ENCODE peak calls at places on chromosomes 13 and 19, in five cellular contexts. K, T, J, E and V are unnamed samples.

GRCh38 chr13:66634384-66634783 is 595.8 kb downstream of the PCDH9 start:
- DNase-seq in K (no peak), T (no peak), J (no peak), E (peak), V (no peak)

GRCh38 chr13:50219743-50220142 is 204.5 kb downstream of the KCNRG start:
- DNase-seq in K (no peak), T (no peak), J (no peak), E (no peak), V (no peak)

GRCh38 chr19:16327501-16327900 is 2.9 kb downstream of the KLF2 start:
- DNase-seq in K (no peak), T (no peak), J (no peak), E (no peak), V (no peak)

GRCh38 chr19:16461630-16462051 is 10.1 kb downstream of the EPS15L1 start:
- DNase-seq in K (no peak), T (no peak), J (no peak), E (no peak), V (no peak)

GRCh38 chr19:17739121-17739875 is 12.0 kb upstream of the FCHO1 start:
- DNase-seq in K (no peak), T (no peak), J (no peak), E (no peak), V (no peak)

GRCh38 chr19:1123885-1124677 is 20.3 kb downstream of the GPX4 start:
- DNase-seq in K (no peak), T (no peak), J (no peak), E (no peak), V (no peak)

GRCh38 chr19:9171393-9171991 is 7.3 kb upstream of the OR7D2 start:
- DNase-seq in K (peak), T (no peak), J (no peak), E (peak), V (no peak)

GRCh38 chr19:30447276-30447870 is 75.2 kb downstream of the ZNF536 start:
- DNase-seq in K (no peak), T (no peak), J (peak), E (peak), V (no peak)

GRCh38 chr13:40776681-40777165 is 5.7 kb upstream of the MRPS31 start:
- DNase-seq in K (no peak), T (no peak), J (no peak), E (no peak), V (no peak)

GRCh38 chr19:20513179-20513934 is 52.2 kb downstream of the ZNF737 start:
- DNase-seq in K (no peak), T (no peak), J (no peak), E (no peak), V (no peak)

GRCh38 chr13:110407021-110407420 is 99.9 kb downstream of the COL4A2 start:
- DNase-seq in K (no peak), T (no peak), J (no peak), E (no peak), V (no peak)

GRCh38 chr13:114118763-114119123 is 13.7 kb downstream of the RASA3 start:
- DNase-seq in K (no peak), T (no peak), J (no peak), E (no peak), V (no peak)

GRCh38 chr19:21604941-21605548 is 99.6 kb downstream of the ZNF429 start:
- DNase-seq in K (no peak), T (no peak), J (no peak), E (no peak), V (no peak)

GRCh38 chr13:46172531-46172991 is 9.4 kb downstream of the LCP1 start:
- DNase-seq in K (no peak), T (no peak), J (no peak), E (no peak), V (no peak)

GRCh38 chr13:40275636-40276035 is 390.8 kb downstream of the FOXO1 start:
- DNase-seq in K (no peak), T (no peak), J (no peak), E (peak), V (no peak)

GRCh38 chr13:58254961-58255360 is 623.4 kb downstream of the PCDH17 start:
- DNase-seq in K (no peak), T (no peak), J (no peak), E (no peak), V (no peak)

GRCh38 chr19:31154021-31154420 is 195.2 kb downstream of the TSHZ3 start:
- DNase-seq in K (no peak), T (no peak), J (no peak), E (peak), V (no peak)

GRCh38 chr19:19074172-19074905 is 10.5 kb downstream of the SLC25A42 start:
- DNase-seq in K (no peak), T (no peak), J (no peak), E (no peak), V (no peak)

GRCh38 chr19:55486043-55486970 is 1.3 kb downstream of the NAT14 start:
- DNase-seq in K (no peak), T (peak), J (no peak), E (no peak), V (no peak)

GRCh38 chr13:30255696-30256095 is 51.7 kb downstream of the KATNAL1 start:
- DNase-seq in K (no peak), T (no peak), J (no peak), E (no peak), V (no peak)

GRCh38 chr13:93561553-93561952 is 334.9 kb downstream of the GPC6 start:
- DNase-seq in K (no peak), T (no peak), J (no peak), E (no peak), V (no peak)

GRCh38 chr19:6220385-6221191 is 59.2 kb downstream of the MLLT1 start:
- DNase-seq in K (peak), T (peak), J (no peak), E (peak), V (no peak)

GRCh38 chr13:108877300-108877699 is 247.9 kb downstream of the MYO16 start:
- DNase-seq in K (no peak), T (no peak), J (no peak), E (peak), V (no peak)

GRCh38 chr13:35179494-35179893 is 237.4 kb downstream of the NBEA start:
- DNase-seq in K (no peak), T (no peak), J (no peak), E (peak), V (no peak)

GRCh38 chr13:85236431-85236830 is 562.8 kb downstream of the SLITRK6 start:
- DNase-seq in K (no peak), T (no peak), J (no peak), E (peak), V (no peak)

GRCh38 chr13:57666554-57666953 is 35.0 kb downstream of the PCDH17 start:
- DNase-seq in K (no peak), T (no peak), J (no peak), E (no peak), V (no peak)

GRCh38 chr19:41161903-41162302 is 31.1 kb upstream of the CYP2S1 start:
- DNase-seq in K (no peak), T (no peak), J (no peak), E (no peak), V (no peak)

GRCh38 chr19:18541992-18542935 is 1.1 kb downstream of the FKBP8 start:
- DNase-seq in K (no peak), T (no peak), J (no peak), E (no peak), V (no peak)

GRCh38 chr13:57123660-57124059 is 17.1 kb upstream of the PRR20A start:
- DNase-seq in K (peak), T (no peak), J (no peak), E (no peak), V (no peak)

GRCh38 chr13:41588899-41589298 is 131.5 kb downstream of the RGCC start:
- DNase-seq in K (no peak), T (no peak), J (peak), E (peak), V (no peak)

GRCh38 chr19:7977021-7977722 is 28.3 kb downstream of the ELAVL1 start:
- DNase-seq in K (no peak), T (no peak), J (no peak), E (no peak), V (no peak)

GRCh38 chr13:74092711-74093110 is 41.5 kb downstream of the KLF12 start:
- DNase-seq in K (no peak), T (no peak), J (no peak), E (no peak), V (no peak)

GRCh38 chr19:35078807-35079206 is 36.8 kb upstream of the FXYD3 start:
- DNase-seq in K (no peak), T (no peak), J (no peak), E (no peak), V (no peak)

GRCh38 chr19:35079826-35080225 is 35.8 kb upstream of the FXYD3 start:
- DNase-seq in K (no peak), T (no peak), J (no peak), E (no peak), V (no peak)

GRCh38 chr19:35083678-35084077 is 31.9 kb upstream of the FXYD3 start:
- DNase-seq in K (no peak), T (no peak), J (no peak), E (no peak), V (no peak)

GRCh38 chr19:35081201-35081600 is 34.4 kb upstream of the FXYD3 start:
- DNase-seq in K (no peak), T (no peak), J (no peak), E (no peak), V (no peak)

DNA sequence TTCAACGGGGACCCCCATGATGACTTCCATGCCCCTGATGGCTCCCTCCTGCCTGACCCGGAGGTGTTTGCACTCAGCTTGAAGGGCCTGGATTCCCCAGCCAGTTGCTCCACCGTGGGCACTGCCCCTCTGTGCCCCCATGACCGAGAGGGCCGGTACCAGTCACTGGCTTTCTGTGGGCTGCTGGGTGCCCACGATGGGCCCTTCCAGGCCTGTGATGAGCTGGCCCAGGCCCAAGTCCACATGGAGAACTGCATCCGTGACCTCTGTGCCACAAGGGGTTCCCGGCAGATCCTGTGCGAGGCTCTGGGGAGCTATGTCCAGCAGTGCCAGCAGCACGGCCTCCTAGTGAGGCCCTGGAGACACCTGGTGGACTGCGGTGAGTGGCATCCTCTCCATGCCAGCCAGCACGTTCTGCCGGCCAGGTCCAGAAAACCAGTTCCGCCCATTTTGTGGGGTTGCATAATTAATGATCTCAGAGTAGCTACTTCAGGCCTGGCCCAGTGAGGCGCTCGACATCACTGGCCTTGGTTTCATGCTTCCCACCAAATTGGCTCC is 34.9 kb upstream of the FXYD3 start:
- DNase-seq in K (no peak), T (no peak), J (no peak), E (no peak), V (no peak)
- TF ChIP-seq CTCF in K (no peak), T (no peak), J (no peak), E (no peak), V (no peak)

GRCh38 chr13:33464345-33464744 is 178.8 kb upstream of the STARD13 start:
- DNase-seq in K (no peak), T (no peak), J (no peak), E (no peak), V (no peak)

GRCh38 chr13:33467556-33467955 is 182.0 kb upstream of the STARD13 start:
- DNase-seq in K (no peak), T (no peak), J (no peak), E (no peak), V (no peak)

GRCh38 chr13:33462109-33462508 is 176.6 kb upstream of the STARD13 start:
- DNase-seq in K (no peak), T (no peak), J (no peak), E (no peak), V (no peak)

GRCh38 chr13:33471182-33471581 is 185.6 kb upstream of the STARD13 start:
- DNase-seq in K (no peak), T (no peak), J (no peak), E (no peak), V (no peak)

GRCh38 chr13:33466262-33466661 is 180.7 kb upstream of the STARD13 start:
- DNase-seq in K (no peak), T (no peak), J (no peak), E (no peak), V (no peak)
- TF ChIP-seq CTCF in K (no peak), T (no peak), J (no peak), E (no peak), V (no peak)

GRCh38 chr13:80655778-80656518 is 315.0 kb upstream of the SPRY2 start:
- DNase-seq in K (no peak), T (no peak), J (no peak), E (no peak), V (no peak)
- TF ChIP-seq CTCF in K (no peak), T (no peak), J (no peak), E (no peak), V (no peak)

GRCh38 chr19:46573679-46574522 is 27.2 kb upstream of the CALM3 start:
- DNase-seq in K (no peak), T (no peak), J (no peak), E (no peak), V (no peak)

GRCh38 chr19:46578450-46578849 is 22.7 kb upstream of the CALM3 start:
- DNase-seq in K (no peak), T (no peak), J (no peak), E (no peak), V (no peak)

GRCh38 chr19:46574533-46574932 is 26.6 kb upstream of the CALM3 start:
- DNase-seq in K (no peak), T (no peak), J (no peak), E (no peak), V (no peak)

GRCh38 chr19:46580247-46580646 is 20.9 kb upstream of the CALM3 start:
- DNase-seq in K (no peak), T (no peak), J (no peak), E (no peak), V (no peak)

DNA sequence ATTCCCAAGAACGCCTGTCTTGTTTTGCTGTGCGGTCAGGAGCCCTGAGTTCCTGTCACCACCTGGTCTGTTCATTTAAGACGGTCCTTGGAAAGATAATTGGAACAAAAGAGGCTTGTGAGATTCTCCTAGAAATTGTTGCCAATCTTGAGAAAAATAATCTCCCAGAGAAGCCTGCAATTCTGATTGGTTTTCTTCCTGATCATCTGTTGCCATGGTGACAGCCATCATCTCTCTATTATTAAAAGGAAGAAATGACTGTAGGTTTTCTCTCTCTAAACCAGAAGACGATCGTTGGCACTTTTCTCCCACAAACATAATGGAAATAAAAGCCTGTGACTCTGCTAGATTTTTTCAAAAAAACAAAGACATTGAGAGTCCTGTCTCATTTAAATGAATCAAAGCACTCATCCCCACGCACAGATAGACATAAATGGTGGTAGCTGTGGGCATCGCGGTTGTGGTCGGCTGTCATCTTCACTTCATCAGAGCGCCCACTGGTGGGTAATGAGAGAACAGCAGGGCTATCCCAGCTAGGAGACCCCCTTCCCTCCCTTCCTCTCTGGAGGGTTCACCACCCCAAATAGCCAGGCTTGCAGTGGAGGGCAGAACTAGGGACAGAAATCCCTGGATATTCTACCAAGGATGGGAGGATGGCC is 21.7 kb upstream of the CALM3 start:
- DNase-seq in K (no peak), T (no peak), J (no peak), E (no peak), V (no peak)
- TF ChIP-seq CTCF in K (peak), T (no peak), J (peak), E (peak), V (no peak)

GRCh38 chr19:29121684-29122083 is 91.3 kb downstream of the UQCRFS1 start:
- DNase-seq in K (peak), T (no peak), J (no peak), E (no peak), V (no peak)
- TF ChIP-seq CTCF in K (no peak), T (no peak), J (peak), E (peak), V (no peak)

DNA sequence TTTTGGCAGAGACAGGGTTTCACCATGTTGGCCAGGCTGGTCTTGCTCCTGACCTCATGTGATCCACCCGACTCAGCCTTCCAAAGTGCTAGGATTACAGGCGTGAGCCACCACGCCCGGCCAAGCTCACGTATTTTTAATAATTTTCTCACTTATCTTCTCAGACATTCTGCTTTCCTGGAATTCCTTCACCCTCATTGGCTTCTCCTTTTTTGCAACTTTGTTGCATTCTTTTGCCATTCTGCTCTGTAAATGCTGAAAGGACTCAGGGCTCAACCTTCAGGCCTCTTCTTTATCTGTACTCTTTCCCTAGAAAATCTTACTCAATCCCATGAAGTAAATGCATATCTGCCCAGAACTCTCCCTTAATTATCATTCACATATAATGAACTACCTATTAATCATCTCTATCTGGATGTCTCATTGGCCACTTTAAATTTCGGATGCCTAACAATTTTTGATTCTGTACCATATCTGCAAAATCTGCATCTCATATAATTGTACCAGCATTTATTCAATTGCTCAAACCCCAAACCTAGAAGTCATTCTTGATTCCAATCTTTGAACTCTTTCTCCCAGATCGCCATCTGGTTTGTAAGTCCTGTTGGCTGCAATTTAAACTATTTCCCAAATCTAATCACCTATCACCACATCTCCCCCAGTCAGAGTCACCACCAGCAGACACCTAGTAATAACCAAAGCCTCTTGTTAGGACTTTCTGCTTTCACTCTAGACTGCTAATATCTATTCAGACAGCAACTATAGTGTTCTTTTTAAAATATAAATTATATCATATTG is 18.2 kb upstream of the OXGR1 start:
- DNase-seq in K (no peak), T (no peak), J (no peak), E (no peak), V (no peak)
- TF ChIP-seq CTCF in K (no peak), T (no peak), J (no peak), E (no peak), V (no peak)